ENCODE peak calls at places on chromosomes 6 and 20, in four cellular contexts. One of them, this sample, is unnamed.

GRCh38 chr6:80523531-80523970 is 417.1 kb downstream of the BCKDHB start:
- DNase-seq in MM.1S: no peak
- DNase-seq in K562: no peak
- DNase-seq in GM23248: peak; percentile 60
- DNase-seq in this sample: no peak

GRCh38 chr6:166492092-166492491 is 94.4 kb downstream of the RAMACL start:
- DNase-seq in GM23248: no peak
- DNase-seq in K562: no peak
- DNase-seq in MM.1S: no peak
- DNase-seq in this sample: no peak

GRCh38 chr6:17059022-17059421 is 42.8 kb upstream of the STMND1 start:
- DNase-seq in GM23248: no peak
- DNase-seq in MM.1S: no peak
- DNase-seq in K562: no peak
- DNase-seq in this sample: no peak

GRCh38 chr20:41365785-41366545 is 653 bp downstream of the EMILIN3 start:
- DNase-seq in MM.1S: no peak
- DNase-seq in GM23248: peak; percentile 38
- DNase-seq in K562: no peak
- DNase-seq in this sample: no peak

GRCh38 chr6:158611600-158612041 is 32.9 kb downstream of the DYNLT1 start:
- DNase-seq in GM23248: no peak
- DNase-seq in K562: no peak
- DNase-seq in MM.1S: no peak
- DNase-seq in this sample: no peak

GRCh38 chr6:141562181-141562800 is 570.4 kb upstream of the GJE1 start:
- DNase-seq in MM.1S: no peak
- DNase-seq in GM23248: peak; percentile 42
- DNase-seq in K562: peak; percentile 16
- DNase-seq in this sample: no peak

GRCh38 chr20:41480054-41480770 is 113.6 kb upstream of the EMILIN3 start:
- DNase-seq in GM23248: no peak
- DNase-seq in MM.1S: no peak
- DNase-seq in K562: no peak
- DNase-seq in this sample: no peak

GRCh38 chr20:17014217-17014616 is 212.6 kb upstream of the PCSK2 start:
- DNase-seq in K562: no peak
- DNase-seq in MM.1S: no peak
- DNase-seq in GM23248: no peak
- DNase-seq in this sample: no peak

GRCh38 chr20:35690265-35690664 is 8.9 kb downstream of the NFS1 start:
- DNase-seq in GM23248: no peak
- DNase-seq in MM.1S: no peak
- DNase-seq in K562: no peak
- DNase-seq in this sample: no peak

GRCh38 chr20:41697861-41698559 is 79.8 kb upstream of the CHD6 start:
- DNase-seq in GM23248: peak; percentile 63
- DNase-seq in K562: no peak
- DNase-seq in MM.1S: peak; percentile 58
- DNase-seq in this sample: peak; percentile 22

GRCh38 chr6:7640607-7641577 is 50.9 kb downstream of the SNRNP48 start:
- DNase-seq in MM.1S: no peak
- DNase-seq in K562: no peak
- DNase-seq in GM23248: peak; percentile 87
- DNase-seq in this sample: no peak

GRCh38 chr6:1602356-1602713 is 7.4 kb upstream of the FOXC1 start:
- DNase-seq in MM.1S: no peak
- DNase-seq in GM23248: no peak
- DNase-seq in K562: no peak
- DNase-seq in this sample: no peak

GRCh38 chr6:138944412-138944811 is 43.6 kb downstream of the REPS1 start:
- DNase-seq in K562: peak; percentile 30
- DNase-seq in GM23248: peak; percentile 72
- DNase-seq in MM.1S: no peak
- DNase-seq in this sample: no peak

GRCh38 chr6:30192076-30192475 is 21.1 kb downstream of the TRIM26 start:
- DNase-seq in K562: no peak
- DNase-seq in GM23248: no peak
- DNase-seq in MM.1S: no peak
- DNase-seq in this sample: no peak

GRCh38 chr20:22611636-22612035 is 27.3 kb upstream of the FOXA2 start:
- DNase-seq in K562: no peak
- DNase-seq in MM.1S: no peak
- DNase-seq in GM23248: no peak
- DNase-seq in this sample: no peak

GRCh38 chr6:123777554-123777953 is 26.1 kb upstream of the NKAIN2 start:
- DNase-seq in MM.1S: peak; percentile 35
- DNase-seq in K562: no peak
- DNase-seq in GM23248: peak; percentile 11
- DNase-seq in this sample: peak; percentile 77

GRCh38 chr20:37901667-37902503 is 1.0 kb upstream of the VSTM2L start:
- DNase-seq in GM23248: peak; percentile 81
- DNase-seq in MM.1S: no peak
- DNase-seq in K562: peak; percentile 84
- DNase-seq in this sample: no peak

GRCh38 chr20:37904008-37904675 is 1.2 kb downstream of the VSTM2L start:
- DNase-seq in GM23248: no peak
- DNase-seq in MM.1S: no peak
- DNase-seq in K562: no peak
- DNase-seq in this sample: no peak

GRCh38 chr20:37901280-37901666 is 1.7 kb upstream of the VSTM2L start:
- DNase-seq in MM.1S: no peak
- DNase-seq in GM23248: peak; percentile 48
- DNase-seq in K562: peak; percentile 40
- DNase-seq in this sample: no peak

GRCh38 chr20:37903317-37904007 is 535 bp downstream of the VSTM2L start:
- DNase-seq in GM23248: peak; percentile 25
- DNase-seq in K562: no peak
- DNase-seq in MM.1S: no peak
- DNase-seq in this sample: no peak

DNA sequence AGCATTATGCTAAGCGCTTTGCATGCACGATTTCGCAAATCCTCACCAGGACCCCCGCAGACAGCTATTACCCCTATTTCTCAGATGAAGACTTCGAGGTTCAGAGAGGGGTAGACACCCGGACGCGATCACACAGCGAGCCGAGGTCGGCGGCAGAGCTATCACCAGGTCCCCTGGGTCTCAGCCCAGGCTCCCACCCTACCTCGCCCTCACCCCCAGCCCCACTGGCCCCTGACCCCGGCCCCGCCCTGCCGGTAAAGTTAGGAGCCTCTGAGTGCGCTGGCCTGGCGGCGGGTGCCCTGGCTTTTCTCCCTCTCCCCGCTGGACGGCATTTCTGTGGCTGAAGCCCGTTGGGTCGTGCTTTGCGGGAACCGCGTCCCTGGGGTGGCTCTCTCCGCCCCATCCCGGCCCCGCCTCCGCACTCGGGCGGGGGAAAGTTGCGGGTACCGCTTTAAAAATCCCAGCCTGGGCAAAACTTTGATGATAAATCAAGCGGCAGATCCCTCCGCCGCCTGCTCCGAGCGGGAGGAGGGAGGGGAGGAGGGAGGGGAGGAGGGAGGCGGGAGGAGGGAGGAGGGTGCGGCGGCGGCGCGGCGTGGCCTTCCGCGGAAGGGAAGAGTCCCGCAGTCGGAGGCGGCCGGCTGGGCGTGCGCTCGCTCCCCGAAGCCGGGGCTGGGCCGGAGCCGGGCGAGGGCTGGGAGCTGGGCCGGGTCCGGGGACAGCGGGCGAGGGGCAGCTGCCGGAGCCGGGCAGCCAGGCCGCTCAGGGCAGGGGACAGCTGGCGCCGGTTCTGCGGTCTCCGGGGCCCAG is at the start of gene VSTM2L:
- DNase-seq in K562: peak; percentile 46
- DNase-seq in MM.1S: no peak
- DNase-seq in GM23248: peak; percentile 80
- DNase-seq in this sample: no peak
- TF ChIP-seq EZH2 in K562: no peak
- TF ChIP-seq EZH2 in MM.1S: no peak
- TF ChIP-seq EZH2 in GM23248: no peak
- TF ChIP-seq EZH2 in this sample: no peak

DNA sequence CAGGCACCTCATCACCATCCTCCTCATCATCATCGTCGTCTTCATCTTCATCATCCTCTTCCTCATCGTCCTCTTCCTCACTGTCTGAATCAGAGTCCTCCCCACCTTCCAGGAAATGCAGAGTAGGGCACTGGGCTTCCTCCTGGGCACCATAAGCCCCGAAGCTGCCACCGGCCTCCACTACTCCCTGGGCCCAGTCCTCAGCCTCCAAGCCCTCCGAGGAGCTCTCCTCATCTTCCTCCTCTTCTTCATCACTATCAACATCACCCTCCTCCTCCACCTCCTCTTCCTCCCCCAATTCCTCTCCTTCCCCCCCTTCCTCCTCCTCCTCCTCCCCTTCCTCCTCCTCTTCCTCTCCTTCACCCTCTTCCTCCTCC is 1.7 kb downstream of the CENPB start:
- DNase-seq in MM.1S: no peak
- DNase-seq in K562: no peak
- DNase-seq in GM23248: no peak
- DNase-seq in this sample: no peak
- H3K9ac ChIP-seq in MM.1S: no peak overlapping the region
- H3K9ac ChIP-seq in K562: peak overlapping the region; percentile 93
- H3K9ac ChIP-seq in GM23248: peak overlapping the region; percentile 75
- H3K9ac ChIP-seq in this sample: peak overlapping the region; percentile 92

GRCh38 chr20:11646359-11646758 is 271.3 kb upstream of the BTBD3 start:
- DNase-seq in MM.1S: no peak
- DNase-seq in K562: no peak
- DNase-seq in GM23248: no peak
- DNase-seq in this sample: no peak

GRCh38 chr20:11651647-11652046 is 266.0 kb upstream of the BTBD3 start:
- DNase-seq in MM.1S: no peak
- DNase-seq in K562: no peak
- DNase-seq in GM23248: no peak
- DNase-seq in this sample: no peak

GRCh38 chr20:11654766-11655165 is 262.9 kb upstream of the BTBD3 start:
- DNase-seq in K562: no peak
- DNase-seq in GM23248: no peak
- DNase-seq in MM.1S: no peak
- DNase-seq in this sample: no peak

GRCh38 chr20:11652128-11652527 is 265.6 kb upstream of the BTBD3 start:
- DNase-seq in GM23248: no peak
- DNase-seq in K562: no peak
- DNase-seq in MM.1S: no peak
- DNase-seq in this sample: no peak

GRCh38 chr20:11651138-11651537 is 266.6 kb upstream of the BTBD3 start:
- DNase-seq in K562: no peak
- DNase-seq in GM23248: no peak
- DNase-seq in MM.1S: no peak
- DNase-seq in this sample: no peak
- TF ChIP-seq EZH2 in K562: no peak
- TF ChIP-seq EZH2 in GM23248: no peak
- TF ChIP-seq EZH2 in MM.1S: no peak
- TF ChIP-seq EZH2 in this sample: no peak

GRCh38 chr6:42212442-42212841 is 5.2 kb downstream of the MRPS10 start:
- DNase-seq in K562: no peak
- DNase-seq in GM23248: no peak
- DNase-seq in MM.1S: no peak
- DNase-seq in this sample: no peak
- H3K9ac ChIP-seq in K562: no peak overlapping the region
- H3K9ac ChIP-seq in GM23248: no peak overlapping the region
- H3K9ac ChIP-seq in MM.1S: no peak overlapping the region
- H3K9ac ChIP-seq in this sample: no peak overlapping the region

GRCh38 chr6:118648866-118649554 is 2.4 kb downstream of the CEP85L start:
- DNase-seq in GM23248: peak; percentile 12
- DNase-seq in K562: no peak
- DNase-seq in MM.1S: no peak
- DNase-seq in this sample: no peak

GRCh38 chr6:118649918-118650499 is 1.4 kb downstream of the CEP85L start:
- DNase-seq in MM.1S: no peak
- DNase-seq in K562: no peak
- DNase-seq in GM23248: peak; percentile 8
- DNase-seq in this sample: no peak

GRCh38 chr6:118651282-118652050 is at the start of gene CEP85L:
- DNase-seq in K562: peak; percentile 96
- DNase-seq in GM23248: peak; percentile 96
- DNase-seq in MM.1S: peak; percentile 92
- DNase-seq in this sample: peak; percentile 20

GRCh38 chr6:118652051-118652699 is 784 bp upstream of the CEP85L start:
- DNase-seq in MM.1S: no peak
- DNase-seq in K562: no peak
- DNase-seq in GM23248: no peak
- DNase-seq in this sample: no peak

GRCh38 chr6:118650500-118651281 is 700 bp downstream of the CEP85L start:
- DNase-seq in GM23248: peak; percentile 78
- DNase-seq in MM.1S: peak; percentile 31
- DNase-seq in K562: peak; percentile 55
- DNase-seq in this sample: no peak
- TF ChIP-seq EZH2 in GM23248: no peak
- TF ChIP-seq EZH2 in MM.1S: no peak
- TF ChIP-seq EZH2 in K562: no peak
- TF ChIP-seq EZH2 in this sample: no peak

DNA sequence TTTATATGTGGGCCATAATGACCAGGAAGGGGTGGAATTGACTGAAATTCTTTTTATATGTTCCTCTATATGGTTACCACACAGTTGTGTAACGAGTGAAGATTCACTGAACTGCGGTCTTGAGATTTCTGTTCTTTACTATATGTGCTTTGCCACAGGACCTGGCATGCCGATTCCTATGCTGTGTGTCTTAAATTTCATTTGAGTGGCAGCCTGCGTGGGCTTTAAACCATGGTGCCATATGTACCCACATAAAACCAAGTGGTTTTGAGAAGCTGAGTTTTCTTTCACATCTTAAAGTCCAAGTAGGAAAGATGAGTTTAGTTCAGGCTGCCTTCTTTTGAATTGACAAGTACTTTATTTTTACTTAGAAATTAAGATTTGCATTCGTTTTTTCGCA is 101.1 kb downstream of the DOK5 start:
- DNase-seq in GM23248: no peak
- DNase-seq in K562: no peak
- DNase-seq in MM.1S: no peak
- DNase-seq in this sample: no peak
- H3K9ac ChIP-seq in GM23248: no peak overlapping the region
- H3K9ac ChIP-seq in K562: no peak overlapping the region
- H3K9ac ChIP-seq in MM.1S: no peak overlapping the region
- H3K9ac ChIP-seq in this sample: no peak overlapping the region

GRCh38 chr6:99605911-99606669 is 543 bp upstream of the PRDM13 start:
- DNase-seq in GM23248: no peak
- DNase-seq in MM.1S: no peak
- DNase-seq in K562: no peak
- DNase-seq in this sample: no peak

GRCh38 chr6:99603421-99604160 is 3.0 kb upstream of the PRDM13 start:
- DNase-seq in K562: peak; percentile 64
- DNase-seq in MM.1S: no peak
- DNase-seq in GM23248: peak; percentile 56
- DNase-seq in this sample: no peak

GRCh38 chr6:99605074-99605726 is 1.4 kb upstream of the PRDM13 start:
- DNase-seq in MM.1S: no peak
- DNase-seq in K562: no peak
- DNase-seq in GM23248: no peak
- DNase-seq in this sample: no peak

GRCh38 chr6:99604161-99605073 is 2.2 kb upstream of the PRDM13 start:
- DNase-seq in K562: no peak
- DNase-seq in GM23248: no peak
- DNase-seq in MM.1S: no peak
- DNase-seq in this sample: no peak

GRCh38 chr6:99602519-99603420 is 3.9 kb upstream of the PRDM13 start:
- DNase-seq in GM23248: no peak
- DNase-seq in K562: no peak
- DNase-seq in MM.1S: no peak
- DNase-seq in this sample: no peak
- TF ChIP-seq EZH2 in GM23248: peak; percentile 99
- TF ChIP-seq EZH2 in K562: no peak
- TF ChIP-seq EZH2 in MM.1S: no peak
- TF ChIP-seq EZH2 in this sample: no peak

GRCh38 chr20:56417402-56417801 is 5.3 kb downstream of the CASS4 start:
- DNase-seq in MM.1S: no peak
- DNase-seq in K562: no peak
- DNase-seq in GM23248: no peak
- DNase-seq in this sample: no peak
- H3K9ac ChIP-seq in MM.1S: no peak overlapping the region
- H3K9ac ChIP-seq in K562: peak overlapping the region; percentile 77
- H3K9ac ChIP-seq in GM23248: peak overlapping the region; percentile 39
- H3K9ac ChIP-seq in this sample: no peak overlapping the region

This sample was measured in SK-N-MC.